ENCODE peak calls at places on chromosomes 11 and 22, in five cellular contexts. Y is fibroblast of lung, L is RWPE1, C is GM13977, M is coronary artery. W is an unnamed sample.

GRCh38 chr11:117927926-117928325 is 1.3 kb downstream of the TMPRSS13 start:
- DNase-seq in Y (no peak), L (no peak), C (no peak), M (no peak), W (no peak)

GRCh38 chr11:63602296-63602695 is 11.9 kb downstream of the PLAAT3 start:
- DNase-seq in Y (peak), L (no peak), C (no peak), M (no peak), W (no peak)

GRCh38 chr11:17929171-17929570 is 83.7 kb downstream of the SERGEF start:
- DNase-seq in Y (no peak), L (no peak), C (no peak), M (no peak), W (no peak)

GRCh38 chr22:25068701-25069100 is 116.2 kb downstream of the KIAA1671 start:
- DNase-seq in Y (no peak), L (no peak), C (no peak), M (no peak), W (no peak)

GRCh38 chr11:100941033-100941432 is 188.6 kb downstream of the PGR start:
- DNase-seq in Y (no peak), L (no peak), C (no peak), M (no peak), W (no peak)

GRCh38 chr11:106322111-106322510 is 244.6 kb downstream of the AASDHPPT start:
- DNase-seq in Y (no peak), L (no peak), C (no peak), M (no peak), W (no peak)

GRCh38 chr11:34180045-34180813 is 74.8 kb downstream of the NAT10 start:
- DNase-seq in Y (no peak), L (no peak), C (peak), M (no peak), W (no peak)

GRCh38 chr22:50696799-50697561 is 24.4 kb downstream of the SHANK3 start:
- DNase-seq in Y (no peak), L (peak), C (no peak), M (no peak), W (no peak)

GRCh38 chr11:88179141-88179540 is 3.9 kb upstream of the RAB38 start:
- DNase-seq in Y (peak), L (peak), C (no peak), M (no peak), W (no peak)

GRCh38 chr11:117997436-117998200 is 11.4 kb downstream of the IL10RA start:
- DNase-seq in Y (no peak), L (no peak), C (no peak), M (peak), W (peak)

GRCh38 chr22:42906605-42907338 is 49.7 kb upstream of the ARFGAP3 start:
- DNase-seq in Y (no peak), L (no peak), C (no peak), M (no peak), W (no peak)

GRCh38 chr11:61730222-61730994 is 22.0 kb upstream of the MYRF start:
- DNase-seq in Y (no peak), L (peak), C (no peak), M (no peak), W (no peak)

DNA sequence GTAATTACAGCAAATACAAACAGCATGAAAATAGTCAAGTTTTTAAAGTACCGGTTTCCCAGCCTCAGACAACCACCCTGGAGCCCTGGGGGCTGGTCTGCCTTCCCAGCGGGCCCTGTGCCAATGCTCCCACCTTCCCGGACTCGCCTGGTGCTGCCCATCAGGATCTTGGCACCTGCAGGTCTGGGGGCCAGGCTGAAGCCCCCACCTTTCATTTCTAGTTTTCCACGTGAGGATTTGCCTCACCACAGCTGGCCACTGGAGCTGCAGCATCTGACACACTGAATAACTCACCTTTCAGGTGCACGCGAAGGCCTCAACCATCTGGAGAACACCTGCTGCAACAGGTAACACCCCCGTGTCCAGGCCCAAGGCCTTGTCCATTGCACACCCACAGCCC is 108.7 kb upstream of the THY1 start:
- DNase-seq in Y (no peak), L (no peak), C (no peak), M (peak), W (no peak)
- TF ChIP-seq CTCF in Y (no peak), L (no peak), C (no peak), M (no peak), W (no peak)

GRCh38 chr11:1402776-1403620 is 13.3 kb downstream of the BRSK2 start:
- DNase-seq in Y (no peak), L (no peak), C (no peak), M (no peak), W (no peak)
- TF ChIP-seq CTCF in Y (no peak), L (no peak), C (no peak), M (no peak), W (no peak)

GRCh38 chr22:19120829-19121630 is 1.2 kb downstream of the DGCR2 start:
- DNase-seq in Y (peak), L (peak), C (no peak), M (no peak), W (no peak)

GRCh38 chr22:19122143-19122751 is at the start of gene DGCR2:
- DNase-seq in Y (peak), L (peak), C (peak), M (peak), W (peak)

GRCh38 chr22:19122752-19123492 is 710 bp upstream of the DGCR2 start:
- DNase-seq in Y (peak), L (no peak), C (peak), M (no peak), W (no peak)

GRCh38 chr22:19119949-19120348 is 2.3 kb downstream of the DGCR2 start:
- DNase-seq in Y (no peak), L (no peak), C (no peak), M (no peak), W (no peak)

DNA sequence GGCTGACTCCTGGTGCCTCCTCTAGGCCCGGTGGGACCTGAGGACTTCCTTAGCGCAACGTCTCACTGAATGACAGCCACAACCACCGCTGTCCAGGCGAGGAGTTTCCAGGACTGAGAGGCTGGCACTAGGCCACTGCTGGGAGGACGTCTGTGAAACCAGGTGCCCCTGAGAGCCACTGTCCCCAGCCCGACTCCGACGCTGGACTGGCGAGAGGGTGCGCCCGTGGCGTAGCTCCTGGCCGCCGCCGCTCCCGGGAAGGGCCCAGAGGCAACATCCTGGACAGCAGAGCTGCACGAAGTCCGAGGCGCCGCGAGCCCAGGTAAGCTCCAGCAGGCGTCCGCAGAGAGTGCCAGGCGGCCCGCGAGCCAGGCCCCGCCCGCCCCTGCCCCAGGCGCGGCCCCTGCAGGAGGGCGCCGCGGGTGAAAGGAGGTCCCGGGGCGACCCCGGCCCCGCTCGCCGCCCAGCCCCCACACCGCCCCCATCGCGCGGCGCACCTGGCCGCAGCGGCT is 525 bp downstream of the DGCR2 start:
- DNase-seq in Y (peak), L (peak), C (peak), M (peak), W (peak)
- TF ChIP-seq CTCF in Y (no peak), L (no peak), C (no peak), M (no peak), W (no peak)

DNA sequence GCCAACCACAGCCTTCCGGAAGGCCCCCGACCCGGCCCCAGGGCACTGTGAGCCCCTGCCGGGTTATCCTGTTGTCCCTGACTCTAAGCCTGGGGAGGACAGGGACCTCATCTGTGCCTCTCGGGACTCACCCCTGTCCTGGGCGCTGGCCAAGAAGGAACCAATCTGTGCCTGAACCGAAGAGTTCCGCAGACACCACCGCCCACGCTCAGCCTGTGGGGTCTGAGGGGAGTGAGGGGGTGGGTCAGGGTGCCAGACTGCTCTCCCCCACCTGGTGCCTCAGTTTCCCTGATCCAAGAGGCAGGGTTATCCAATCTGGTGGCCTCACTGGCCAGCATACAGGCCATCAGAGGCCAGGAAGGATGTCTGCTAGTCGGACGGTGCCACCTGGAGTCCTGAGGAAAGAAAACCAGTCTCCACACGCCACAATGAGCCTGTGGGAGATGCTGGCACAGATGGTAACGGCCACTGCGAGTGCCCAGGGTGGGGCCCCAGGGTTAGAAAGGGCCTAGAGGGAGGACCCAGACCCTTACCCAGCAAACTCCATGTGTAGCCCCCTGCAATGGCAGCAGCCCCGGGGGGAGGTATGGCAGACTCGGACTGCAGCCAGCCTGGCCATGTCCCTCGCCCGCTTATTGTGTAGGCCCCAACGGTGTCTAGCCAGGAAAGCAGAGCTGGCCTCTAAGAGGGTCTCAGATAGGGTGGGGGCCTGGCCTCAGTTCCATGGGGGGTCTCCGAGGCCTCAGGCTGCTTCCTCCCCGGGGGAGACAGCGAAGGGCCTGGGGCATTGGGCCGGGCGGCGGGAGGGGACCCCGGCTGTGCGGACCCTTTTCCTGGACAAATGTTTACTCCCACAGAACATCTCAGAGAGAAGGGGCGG is 827 bp upstream of the TNNT3 start:
- DNase-seq in Y (no peak), L (no peak), C (peak), M (no peak), W (no peak)
- TF ChIP-seq CTCF in Y (peak), L (no peak), C (no peak), M (no peak), W (no peak)

DNA sequence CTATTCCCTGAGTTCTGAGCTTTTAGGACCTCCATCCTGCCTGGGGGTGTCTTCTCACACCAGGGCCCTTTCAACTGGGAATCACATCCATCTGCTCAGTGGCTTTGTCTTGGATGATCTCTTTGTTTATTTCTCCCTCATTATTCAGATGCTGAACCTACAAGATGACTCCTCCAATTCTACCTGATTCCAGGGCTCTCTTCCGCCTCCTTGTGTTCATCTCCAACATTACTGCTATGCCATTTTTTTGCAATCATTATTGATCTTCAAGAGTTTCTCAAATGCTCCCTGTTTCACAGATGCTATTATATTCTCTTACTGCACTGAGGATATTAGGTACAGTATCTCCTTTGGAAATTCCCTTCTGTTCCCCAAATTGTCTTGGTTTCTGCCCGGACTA is 307.7 kb downstream of the SHANK2 start:
- DNase-seq in Y (no peak), L (no peak), C (no peak), M (no peak), W (no peak)
- TF ChIP-seq CTCF in Y (no peak), L (no peak), C (no peak), M (no peak), W (no peak)

DNA sequence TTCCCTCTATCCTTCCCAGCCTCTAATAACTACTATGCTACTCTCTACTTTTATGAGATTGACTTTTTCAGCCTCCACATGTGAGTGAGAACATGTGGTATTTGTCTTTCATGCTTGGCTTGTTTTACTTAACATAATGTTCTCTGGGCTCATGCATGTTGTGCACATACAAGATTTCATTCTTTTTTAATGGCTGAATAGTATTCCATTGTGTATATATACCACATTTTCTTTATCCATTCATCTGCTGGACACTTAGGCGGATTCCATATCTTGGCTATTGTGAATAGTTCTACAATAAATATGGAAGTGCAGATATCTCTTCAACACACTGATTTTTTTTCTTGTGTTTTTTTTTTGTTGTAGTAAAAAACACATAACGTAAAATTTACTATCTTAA is 19.4 kb downstream of the OSBP2 start:
- DNase-seq in Y (no peak), L (no peak), C (no peak), M (no peak), W (no peak)
- TF ChIP-seq CTCF in Y (no peak), L (no peak), C (no peak), M (no peak), W (no peak)

GRCh38 chr22:41446639-41447434 is at the start of gene TOB2:
- DNase-seq in Y (peak), L (peak), C (peak), M (peak), W (peak)

GRCh38 chr22:41445171-41446056 is 1.2 kb downstream of the TOB2 start:
- DNase-seq in Y (no peak), L (no peak), C (no peak), M (no peak), W (no peak)

GRCh38 chr22:41444360-41445170 is 2.0 kb downstream of the TOB2 start:
- DNase-seq in Y (peak), L (peak), C (peak), M (peak), W (peak)

GRCh38 chr22:41446057-41446501 is 522 bp downstream of the TOB2 start:
- DNase-seq in Y (no peak), L (no peak), C (no peak), M (no peak), W (no peak)

DNA sequence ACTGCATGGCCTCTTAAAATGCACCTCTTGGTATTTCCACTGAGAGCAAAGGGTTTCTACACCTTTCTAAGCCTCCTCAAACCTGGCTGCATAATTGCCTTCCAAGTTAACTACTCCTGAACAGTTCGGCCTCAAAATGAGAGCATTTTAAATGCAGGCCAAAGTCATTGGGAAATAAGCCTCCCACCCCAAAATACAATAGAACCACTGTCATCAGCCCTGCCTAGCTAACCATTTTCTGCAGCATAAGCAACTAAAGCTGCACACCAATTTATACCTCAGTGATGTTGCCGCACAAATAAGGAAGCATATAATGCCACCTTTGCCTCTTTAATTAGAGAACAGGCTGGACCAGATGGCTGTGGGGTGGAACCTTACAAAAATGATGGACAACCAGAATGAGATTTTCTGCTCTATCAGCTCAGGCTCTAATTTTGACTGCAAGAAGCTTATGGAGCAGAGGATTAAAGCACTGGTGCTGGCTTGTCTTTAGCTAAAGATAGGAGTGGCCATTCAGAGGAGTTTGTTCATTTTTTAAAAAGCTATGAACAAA is 4.3 kb downstream of the TOB2 start:
- DNase-seq in Y (no peak), L (no peak), C (no peak), M (no peak), W (no peak)
- TF ChIP-seq CTCF in Y (no peak), L (no peak), C (no peak), M (no peak), W (no peak)